ENCODE peak calls at places on chromosome 10, in six cellular contexts. N, G, T, K, D and S are unnamed samples. For H3K4me1, the result is how much of the 10 kb centered on the place peaks cover.

GRCh38 chr10:14050598-14050997 is 280.1 kb downstream of the FRMD4A start:
- DNase-seq in N (no peak), G (no peak), T (no peak), K (no peak), D (no peak), S (no peak)

GRCh38 chr10:3786295-3786981 is 1.4 kb upstream of the KLF6 start:
- DNase-seq in N (peak), G (peak), T (peak), K (peak), D (peak), S (no peak)

GRCh38 chr10:82680688-82681087 is 805.7 kb downstream of the NRG3 start:
- DNase-seq in N (no peak), G (no peak), T (no peak), K (no peak), D (no peak), S (no peak)

GRCh38 chr10:59508296-59508695 is 145.9 kb upstream of the FAM13C start:
- DNase-seq in N (no peak), G (no peak), T (no peak), K (no peak), D (no peak), S (no peak)

GRCh38 chr10:3897156-3897555 is 112.1 kb upstream of the KLF6 start:
- DNase-seq in N (no peak), G (no peak), T (no peak), K (no peak), D (no peak), S (no peak)

GRCh38 chr10:47025540-47026300 is 114.5 kb downstream of the PTPN20 start:
- DNase-seq in N (no peak), G (no peak), T (no peak), K (peak), D (no peak), S (peak)

GRCh38 chr10:636016-636730 is 53.3 kb downstream of the DIP2C start:
- DNase-seq in N (no peak), G (no peak), T (no peak), K (no peak), D (no peak), S (no peak)

GRCh38 chr10:132667613-132668394 is 118.1 kb downstream of the NKX6-2 start:
- DNase-seq in N (no peak), G (no peak), T (no peak), K (no peak), D (no peak), S (no peak)

GRCh38 chr10:45181483-45181882 is 133.9 kb downstream of the OR13A1 start:
- DNase-seq in N (no peak), G (no peak), T (no peak), K (peak), D (no peak), S (no peak)

GRCh38 chr10:110076559-110077318 is 69.0 kb downstream of the ADD3 start:
- DNase-seq in N (peak), G (peak), T (peak), K (peak), D (no peak), S (no peak)

GRCh38 chr10:11036424-11037011 is 18.8 kb downstream of the CELF2 start:
- DNase-seq in N (no peak), G (peak), T (no peak), K (no peak), D (peak), S (peak)

GRCh38 chr10:119080521-119081259 is at the start of gene EIF3A:
- DNase-seq in N (peak), G (peak), T (peak), K (peak), D (peak), S (peak)

GRCh38 chr10:109746861-109747260 is 176.4 kb downstream of the XPNPEP1 start:
- DNase-seq in N (no peak), G (no peak), T (no peak), K (no peak), D (no peak), S (no peak)

GRCh38 chr10:32795598-32796183 is 162.3 kb downstream of the ITGB1 start:
- DNase-seq in N (peak), G (no peak), T (no peak), K (no peak), D (peak), S (no peak)

GRCh38 chr10:35409808-35410207 is 73.5 kb downstream of the CCNY start:
- DNase-seq in N (no peak), G (no peak), T (no peak), K (no peak), D (no peak), S (no peak)

GRCh38 chr10:113221756-113222168 is 271.7 kb downstream of the TCF7L2 start:
- DNase-seq in N (no peak), G (no peak), T (peak), K (no peak), D (no peak), S (peak)

GRCh38 chr10:101042667-101043355 is 11.8 kb downstream of the SFXN3 start:
- DNase-seq in N (peak), G (peak), T (peak), K (peak), D (peak), S (peak)

GRCh38 chr10:4221315-4221714 is 436.3 kb upstream of the KLF6 start:
- DNase-seq in N (no peak), G (no peak), T (no peak), K (no peak), D (no peak), S (no peak)

GRCh38 chr10:28503114-28503513 is 29.8 kb upstream of the WAC start:
- DNase-seq in N (no peak), G (peak), T (no peak), K (no peak), D (no peak), S (peak)

GRCh38 chr10:34626158-34626557 is 188.9 kb downstream of the PARD3 start:
- DNase-seq in N (no peak), G (no peak), T (no peak), K (no peak), D (no peak), S (no peak)

GRCh38 chr10:43336061-43336460 is 35.4 kb upstream of the FXYD4 start:
- DNase-seq in N (no peak), G (no peak), T (no peak), K (no peak), D (no peak), S (no peak)

GRCh38 chr10:132392811-132393694 is 3.9 kb upstream of the PWWP2B start:
- DNase-seq in N (no peak), G (no peak), T (no peak), K (peak), D (no peak), S (no peak)

GRCh38 chr10:33358016-33358415 is 23.5 kb upstream of the NRP1 start:
- DNase-seq in N (no peak), G (no peak), T (no peak), K (no peak), D (no peak), S (no peak)

GRCh38 chr10:23558361-23558799 is 119.5 kb downstream of the OTUD1 start:
- DNase-seq in N (no peak), G (no peak), T (no peak), K (no peak), D (no peak), S (no peak)

GRCh38 chr10:61629594-61629993 is 33.1 kb upstream of the CABCOCO1 start:
- DNase-seq in N (no peak), G (no peak), T (no peak), K (no peak), D (no peak), S (no peak)

GRCh38 chr10:68135922-68136718 is 26.8 kb downstream of the MYPN start:
- DNase-seq in N (no peak), G (no peak), T (no peak), K (no peak), D (no peak), S (no peak)

GRCh38 chr10:6363516-6363915 is 160.8 kb downstream of the PFKFB3 start:
- DNase-seq in N (no peak), G (no peak), T (no peak), K (no peak), D (no peak), S (no peak)

GRCh38 chr10:72275351-72276012 is 1.8 kb downstream of the DDIT4 start:
- DNase-seq in N (peak), G (no peak), T (peak), K (no peak), D (no peak), S (no peak)

GRCh38 chr10:124534231-124534798 is 72.7 kb downstream of the LHPP start:
- DNase-seq in N (peak), G (no peak), T (no peak), K (no peak), D (peak), S (no peak)

GRCh38 chr10:125479059-125479458 is 203.9 kb downstream of the TEX36 start:
- DNase-seq in N (no peak), G (no peak), T (no peak), K (no peak), D (no peak), S (no peak)

GRCh38 chr10:86372119-86372784 is 5.7 kb upstream of the GRID1 start:
- DNase-seq in N (no peak), G (no peak), T (no peak), K (no peak), D (no peak), S (no peak)

GRCh38 chr10:14181197-14181936 is 149.4 kb downstream of the FRMD4A start:
- DNase-seq in N (no peak), G (no peak), T (no peak), K (no peak), D (no peak), S (no peak)

GRCh38 chr10:29920408-29921070 is 138.8 kb downstream of the JCAD start:
- DNase-seq in N (no peak), G (no peak), T (no peak), K (no peak), D (no peak), S (no peak)

GRCh38 chr10:43689618-43689954 is 40.9 kb upstream of the ZNF32 start:
- DNase-seq in N (no peak), G (peak), T (no peak), K (peak), D (peak), S (peak)

GRCh38 chr10:125159932-125160855 is at the start of gene CTBP2:
- DNase-seq in N (no peak), G (peak), T (peak), K (peak), D (peak), S (peak)

GRCh38 chr10:72375585-72375984 is 20.9 kb upstream of the DNAJB12 start:
- DNase-seq in N (no peak), G (no peak), T (no peak), K (no peak), D (peak), S (peak)

GRCh38 chr10:7312179-7312857 is 98.5 kb downstream of the SFMBT2 start:
- DNase-seq in N (no peak), G (no peak), T (no peak), K (no peak), D (no peak), S (no peak)

GRCh38 chr10:93440591-93441012 is 41.5 kb downstream of the MYOF start:
- DNase-seq in N (no peak), G (no peak), T (no peak), K (no peak), D (no peak), S (no peak)
- H3K4me1 ChIP-seq in N (under half), G (under half), T (under half), K (under half), D (under half), S (under half)

GRCh38 chr10:9036711-9037204 is 982.3 kb downstream of the GATA3 start:
- DNase-seq in N (no peak), G (no peak), T (no peak), K (no peak), D (no peak), S (no peak)
- H3K4me3 ChIP-seq in N (no peak), G (no peak), T (no peak), K (no peak), D (no peak), S (no peak)

GRCh38 chr10:122379041-122379440 is 4.5 kb downstream of the PLEKHA1 start:
- DNase-seq in N (no peak), G (no peak), T (peak), K (no peak), D (no peak), S (no peak)

GRCh38 chr10:122386514-122386913 is 12.0 kb downstream of the PLEKHA1 start:
- DNase-seq in N (no peak), G (no peak), T (no peak), K (no peak), D (no peak), S (no peak)

GRCh38 chr10:122379537-122379936 is 5.0 kb downstream of the PLEKHA1 start:
- DNase-seq in N (no peak), G (no peak), T (no peak), K (no peak), D (no peak), S (no peak)

GRCh38 chr10:122380703-122381102 is 6.2 kb downstream of the PLEKHA1 start:
- DNase-seq in N (no peak), G (no peak), T (no peak), K (no peak), D (no peak), S (no peak)

GRCh38 chr10:122381680-122382079 is 7.2 kb downstream of the PLEKHA1 start:
- DNase-seq in N (no peak), G (no peak), T (no peak), K (no peak), D (no peak), S (no peak)
- TF ChIP-seq CTCF in N (no peak), G (no peak), T (no peak), K (no peak), D (no peak), S (no peak)

GRCh38 chr10:31123946-31124345 is 92.3 kb upstream of the ZNF438 start:
- DNase-seq in N (no peak), G (no peak), T (no peak), K (no peak), D (no peak), S (peak)

GRCh38 chr10:31121074-31121685 is 89.5 kb upstream of the ZNF438 start:
- DNase-seq in N (no peak), G (no peak), T (no peak), K (no peak), D (no peak), S (no peak)

GRCh38 chr10:31120392-31120791 is 88.7 kb upstream of the ZNF438 start:
- DNase-seq in N (no peak), G (no peak), T (no peak), K (no peak), D (no peak), S (no peak)

GRCh38 chr10:31124852-31125251 is 93.2 kb upstream of the ZNF438 start:
- DNase-seq in N (no peak), G (no peak), T (no peak), K (no peak), D (no peak), S (no peak)

DNA sequence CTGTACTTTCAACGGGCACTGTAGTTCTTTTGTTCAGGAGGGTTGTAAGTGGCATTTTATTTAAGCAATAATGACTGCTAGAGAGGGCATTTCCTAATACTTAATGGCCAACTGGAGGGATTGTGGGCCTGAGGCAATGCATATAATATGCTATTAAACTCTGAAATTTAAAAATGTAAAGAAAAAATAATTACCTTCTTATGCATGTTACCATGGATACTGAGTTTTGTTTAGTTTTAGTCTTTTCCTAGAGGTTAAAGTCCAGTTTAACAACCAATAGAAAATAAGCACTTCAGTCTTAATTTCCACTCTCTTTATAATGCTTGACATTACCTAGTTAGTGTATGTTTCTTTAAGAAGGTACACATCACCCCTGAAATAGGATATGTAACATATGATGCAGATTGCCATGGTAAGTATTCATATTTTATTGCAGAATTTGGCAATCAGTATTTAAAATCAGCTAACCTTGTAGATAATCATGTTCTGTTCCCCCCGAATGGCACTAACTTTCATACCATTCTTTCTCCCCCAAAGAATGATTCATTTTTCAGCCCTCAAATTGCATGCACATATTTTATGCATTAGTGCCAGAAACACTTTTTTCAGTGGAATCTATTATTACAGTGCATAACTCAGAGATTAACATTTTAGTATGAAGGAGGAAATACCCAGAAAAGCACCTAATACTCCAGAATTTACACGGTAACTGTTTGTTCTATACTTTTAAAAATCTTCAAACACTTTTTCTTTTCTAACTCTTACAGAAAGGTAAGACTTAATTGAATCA is 90.3 kb upstream of the ZNF438 start:
- DNase-seq in N (no peak), G (no peak), T (no peak), K (no peak), D (no peak), S (no peak)
- H3K4me1 ChIP-seq in N (under half), G (under half), T (under half), K (under half), D (under half), S (under half)